ENCODE peak calls at places on chromosomes 2 and 18, in seven cellular contexts. One of them, this sample, is unnamed.

GRCh38 chr2:48328972-48329723 is 200.8 kb upstream of the STON1 start:
- DNase-seq in WERI-Rb-1: no peak
- DNase-seq in tibial artery: no peak
- DNase-seq in endodermal cell: no peak
- DNase-seq in neural progenitor cell: peak; percentile 81
- DNase-seq in activated CD8-positive, alpha-beta T cell treated with anti-CD3 and anti-CD28 coated beads for 36 hours: no peak
- DNase-seq in activated B cell treated with CpG ODN at 0.5 μM for 24 hours: no peak
- DNase-seq in this sample: no peak

GRCh38 chr18:35231052-35231451 is 9.8 kb upstream of the ZNF397 start:
- DNase-seq in WERI-Rb-1: peak; percentile 78
- DNase-seq in tibial artery: peak; percentile 81
- DNase-seq in endodermal cell: peak; percentile 90
- DNase-seq in neural progenitor cell: peak; percentile 87
- DNase-seq in activated CD8-positive, alpha-beta T cell treated with anti-CD3 and anti-CD28 coated beads for 36 hours: peak; percentile 87
- DNase-seq in activated B cell treated with CpG ODN at 0.5 μM for 24 hours: peak; percentile 49
- DNase-seq in this sample: peak; percentile 89

GRCh38 chr2:174682578-174683391 is 81.5 kb downstream of the CHRNA1 start:
- DNase-seq in WERI-Rb-1: peak; percentile 60
- DNase-seq in tibial artery: peak; percentile 88
- DNase-seq in endodermal cell: peak; percentile 88
- DNase-seq in neural progenitor cell: peak; percentile 84
- DNase-seq in activated CD8-positive, alpha-beta T cell treated with anti-CD3 and anti-CD28 coated beads for 36 hours: peak; percentile 57
- DNase-seq in activated B cell treated with CpG ODN at 0.5 μM for 24 hours: peak; percentile 63
- DNase-seq in this sample: peak; percentile 89

GRCh38 chr2:30612371-30612770 is 165.3 kb downstream of the LCLAT1 start:
- DNase-seq in WERI-Rb-1: no peak
- DNase-seq in tibial artery: no peak
- DNase-seq in endodermal cell: no peak
- DNase-seq in neural progenitor cell: no peak
- DNase-seq in activated CD8-positive, alpha-beta T cell treated with anti-CD3 and anti-CD28 coated beads for 36 hours: no peak
- DNase-seq in activated B cell treated with CpG ODN at 0.5 μM for 24 hours: no peak
- DNase-seq in this sample: no peak

GRCh38 chr2:164913640-164914346 is 41.5 kb downstream of the SLC38A11 start:
- DNase-seq in WERI-Rb-1: no peak
- DNase-seq in tibial artery: no peak
- DNase-seq in endodermal cell: no peak
- DNase-seq in neural progenitor cell: no peak
- DNase-seq in activated CD8-positive, alpha-beta T cell treated with anti-CD3 and anti-CD28 coated beads for 36 hours: no peak
- DNase-seq in activated B cell treated with CpG ODN at 0.5 μM for 24 hours: no peak
- DNase-seq in this sample: no peak

GRCh38 chr2:229715895-229716507 is 1.6 kb upstream of the DNER start:
- DNase-seq in WERI-Rb-1: peak; percentile 42
- DNase-seq in tibial artery: no peak
- DNase-seq in endodermal cell: peak; percentile 79
- DNase-seq in neural progenitor cell: peak; percentile 65
- DNase-seq in activated CD8-positive, alpha-beta T cell treated with anti-CD3 and anti-CD28 coated beads for 36 hours: peak; percentile 63
- DNase-seq in activated B cell treated with CpG ODN at 0.5 μM for 24 hours: no peak
- DNase-seq in this sample: no peak

GRCh38 chr18:27887287-27887686 is 289.6 kb downstream of the CDH2 start:
- DNase-seq in WERI-Rb-1: no peak
- DNase-seq in tibial artery: no peak
- DNase-seq in endodermal cell: no peak
- DNase-seq in neural progenitor cell: no peak
- DNase-seq in activated CD8-positive, alpha-beta T cell treated with anti-CD3 and anti-CD28 coated beads for 36 hours: no peak
- DNase-seq in activated B cell treated with CpG ODN at 0.5 μM for 24 hours: no peak
- DNase-seq in this sample: no peak

GRCh38 chr2:15890936-15891905 is 49.1 kb upstream of the MYCN start:
- DNase-seq in WERI-Rb-1: no peak
- DNase-seq in tibial artery: no peak
- DNase-seq in endodermal cell: peak; percentile 62
- DNase-seq in neural progenitor cell: peak; percentile 59
- DNase-seq in activated CD8-positive, alpha-beta T cell treated with anti-CD3 and anti-CD28 coated beads for 36 hours: no peak
- DNase-seq in activated B cell treated with CpG ODN at 0.5 μM for 24 hours: no peak
- DNase-seq in this sample: peak; percentile 59

GRCh38 chr2:63408530-63408929 is 179.7 kb downstream of the WDPCP start:
- DNase-seq in WERI-Rb-1: peak; percentile 58
- DNase-seq in tibial artery: no peak
- DNase-seq in endodermal cell: no peak
- DNase-seq in neural progenitor cell: no peak
- DNase-seq in activated CD8-positive, alpha-beta T cell treated with anti-CD3 and anti-CD28 coated beads for 36 hours: no peak
- DNase-seq in activated B cell treated with CpG ODN at 0.5 μM for 24 hours: no peak
- DNase-seq in this sample: no peak

GRCh38 chr2:235961711-235962110 is 206.5 kb downstream of the GBX2 start:
- DNase-seq in WERI-Rb-1: no peak
- DNase-seq in tibial artery: no peak
- DNase-seq in endodermal cell: no peak
- DNase-seq in neural progenitor cell: no peak
- DNase-seq in activated CD8-positive, alpha-beta T cell treated with anti-CD3 and anti-CD28 coated beads for 36 hours: no peak
- DNase-seq in activated B cell treated with CpG ODN at 0.5 μM for 24 hours: no peak
- DNase-seq in this sample: no peak

GRCh38 chr2:44580875-44581515 is 219.2 kb downstream of the CAMKMT start:
- DNase-seq in WERI-Rb-1: no peak
- DNase-seq in tibial artery: no peak
- DNase-seq in endodermal cell: no peak
- DNase-seq in neural progenitor cell: no peak
- DNase-seq in activated CD8-positive, alpha-beta T cell treated with anti-CD3 and anti-CD28 coated beads for 36 hours: peak; percentile 35
- DNase-seq in activated B cell treated with CpG ODN at 0.5 μM for 24 hours: no peak
- DNase-seq in this sample: no peak

GRCh38 chr18:33875029-33875428 is 297.0 kb downstream of the ASXL3 start:
- DNase-seq in WERI-Rb-1: no peak
- DNase-seq in tibial artery: no peak
- DNase-seq in endodermal cell: no peak
- DNase-seq in neural progenitor cell: no peak
- DNase-seq in activated CD8-positive, alpha-beta T cell treated with anti-CD3 and anti-CD28 coated beads for 36 hours: no peak
- DNase-seq in activated B cell treated with CpG ODN at 0.5 μM for 24 hours: no peak
- DNase-seq in this sample: no peak

GRCh38 chr2:7209776-7210555 is 292.8 kb downstream of the RNF144A start:
- DNase-seq in WERI-Rb-1: peak; percentile 41
- DNase-seq in tibial artery: no peak
- DNase-seq in endodermal cell: peak; percentile 56
- DNase-seq in neural progenitor cell: peak; percentile 19
- DNase-seq in activated CD8-positive, alpha-beta T cell treated with anti-CD3 and anti-CD28 coated beads for 36 hours: no peak
- DNase-seq in activated B cell treated with CpG ODN at 0.5 μM for 24 hours: no peak
- DNase-seq in this sample: no peak

GRCh38 chr2:26591619-26592505 is 49.3 kb downstream of the CIB4 start:
- DNase-seq in WERI-Rb-1: peak; percentile 5
- DNase-seq in tibial artery: peak; percentile 44
- DNase-seq in endodermal cell: peak; percentile 66
- DNase-seq in neural progenitor cell: no peak
- DNase-seq in activated CD8-positive, alpha-beta T cell treated with anti-CD3 and anti-CD28 coated beads for 36 hours: peak; percentile 28
- DNase-seq in activated B cell treated with CpG ODN at 0.5 μM for 24 hours: no peak
- DNase-seq in this sample: peak; percentile 67

GRCh38 chr2:127530245-127531132 is 4.2 kb upstream of the IWS1 start:
- DNase-seq in WERI-Rb-1: no peak
- DNase-seq in tibial artery: no peak
- DNase-seq in endodermal cell: no peak
- DNase-seq in neural progenitor cell: no peak
- DNase-seq in activated CD8-positive, alpha-beta T cell treated with anti-CD3 and anti-CD28 coated beads for 36 hours: no peak
- DNase-seq in activated B cell treated with CpG ODN at 0.5 μM for 24 hours: no peak
- DNase-seq in this sample: no peak

GRCh38 chr2:77910136-77910535 is 388.0 kb upstream of the LRRTM4 start:
- DNase-seq in WERI-Rb-1: no peak
- DNase-seq in tibial artery: no peak
- DNase-seq in endodermal cell: no peak
- DNase-seq in neural progenitor cell: no peak
- DNase-seq in activated CD8-positive, alpha-beta T cell treated with anti-CD3 and anti-CD28 coated beads for 36 hours: no peak
- DNase-seq in activated B cell treated with CpG ODN at 0.5 μM for 24 hours: no peak
- DNase-seq in this sample: no peak

GRCh38 chr2:69988086-69988635 is 26.7 kb upstream of the ASPRV1 start:
- DNase-seq in WERI-Rb-1: no peak
- DNase-seq in tibial artery: peak; percentile 0
- DNase-seq in endodermal cell: no peak
- DNase-seq in neural progenitor cell: no peak
- DNase-seq in activated CD8-positive, alpha-beta T cell treated with anti-CD3 and anti-CD28 coated beads for 36 hours: peak; percentile 11
- DNase-seq in activated B cell treated with CpG ODN at 0.5 μM for 24 hours: no peak
- DNase-seq in this sample: no peak

GRCh38 chr18:58367425-58368140 is 261.3 kb downstream of the ALPK2 start:
- DNase-seq in WERI-Rb-1: no peak
- DNase-seq in tibial artery: no peak
- DNase-seq in endodermal cell: no peak
- DNase-seq in neural progenitor cell: no peak
- DNase-seq in activated CD8-positive, alpha-beta T cell treated with anti-CD3 and anti-CD28 coated beads for 36 hours: no peak
- DNase-seq in activated B cell treated with CpG ODN at 0.5 μM for 24 hours: no peak
- DNase-seq in this sample: no peak

GRCh38 chr2:189217041-189217440 is 37.5 kb upstream of the COL5A2 start:
- DNase-seq in WERI-Rb-1: no peak
- DNase-seq in tibial artery: no peak
- DNase-seq in endodermal cell: no peak
- DNase-seq in neural progenitor cell: no peak
- DNase-seq in activated CD8-positive, alpha-beta T cell treated with anti-CD3 and anti-CD28 coated beads for 36 hours: no peak
- DNase-seq in activated B cell treated with CpG ODN at 0.5 μM for 24 hours: no peak
- DNase-seq in this sample: no peak

GRCh38 chr2:71072492-71072891 is 4.0 kb downstream of the NAGK start:
- DNase-seq in WERI-Rb-1: no peak
- DNase-seq in tibial artery: no peak
- DNase-seq in endodermal cell: peak; percentile 21
- DNase-seq in neural progenitor cell: no peak
- DNase-seq in activated CD8-positive, alpha-beta T cell treated with anti-CD3 and anti-CD28 coated beads for 36 hours: no peak
- DNase-seq in activated B cell treated with CpG ODN at 0.5 μM for 24 hours: no peak
- DNase-seq in this sample: no peak

GRCh38 chr2:71069376-71069775 is 928 bp downstream of the NAGK start:
- DNase-seq in WERI-Rb-1: no peak
- DNase-seq in tibial artery: no peak
- DNase-seq in endodermal cell: no peak
- DNase-seq in neural progenitor cell: no peak
- DNase-seq in activated CD8-positive, alpha-beta T cell treated with anti-CD3 and anti-CD28 coated beads for 36 hours: no peak
- DNase-seq in activated B cell treated with CpG ODN at 0.5 μM for 24 hours: no peak
- DNase-seq in this sample: no peak

GRCh38 chr2:71068218-71069035 is at the start of gene NAGK:
- DNase-seq in WERI-Rb-1: peak; percentile 98
- DNase-seq in tibial artery: peak; percentile 98
- DNase-seq in endodermal cell: peak; percentile 99
- DNase-seq in neural progenitor cell: peak; percentile 98
- DNase-seq in activated CD8-positive, alpha-beta T cell treated with anti-CD3 and anti-CD28 coated beads for 36 hours: peak; percentile 96
- DNase-seq in activated B cell treated with CpG ODN at 0.5 μM for 24 hours: peak; percentile 98
- DNase-seq in this sample: peak; percentile 99

GRCh38 chr2:71071681-71072398 is 3.4 kb downstream of the NAGK start:
- DNase-seq in WERI-Rb-1: no peak
- DNase-seq in tibial artery: no peak
- DNase-seq in endodermal cell: peak; percentile 52
- DNase-seq in neural progenitor cell: no peak
- DNase-seq in activated CD8-positive, alpha-beta T cell treated with anti-CD3 and anti-CD28 coated beads for 36 hours: peak; percentile 74
- DNase-seq in activated B cell treated with CpG ODN at 0.5 μM for 24 hours: peak; percentile 64
- DNase-seq in this sample: no peak

DNA sequence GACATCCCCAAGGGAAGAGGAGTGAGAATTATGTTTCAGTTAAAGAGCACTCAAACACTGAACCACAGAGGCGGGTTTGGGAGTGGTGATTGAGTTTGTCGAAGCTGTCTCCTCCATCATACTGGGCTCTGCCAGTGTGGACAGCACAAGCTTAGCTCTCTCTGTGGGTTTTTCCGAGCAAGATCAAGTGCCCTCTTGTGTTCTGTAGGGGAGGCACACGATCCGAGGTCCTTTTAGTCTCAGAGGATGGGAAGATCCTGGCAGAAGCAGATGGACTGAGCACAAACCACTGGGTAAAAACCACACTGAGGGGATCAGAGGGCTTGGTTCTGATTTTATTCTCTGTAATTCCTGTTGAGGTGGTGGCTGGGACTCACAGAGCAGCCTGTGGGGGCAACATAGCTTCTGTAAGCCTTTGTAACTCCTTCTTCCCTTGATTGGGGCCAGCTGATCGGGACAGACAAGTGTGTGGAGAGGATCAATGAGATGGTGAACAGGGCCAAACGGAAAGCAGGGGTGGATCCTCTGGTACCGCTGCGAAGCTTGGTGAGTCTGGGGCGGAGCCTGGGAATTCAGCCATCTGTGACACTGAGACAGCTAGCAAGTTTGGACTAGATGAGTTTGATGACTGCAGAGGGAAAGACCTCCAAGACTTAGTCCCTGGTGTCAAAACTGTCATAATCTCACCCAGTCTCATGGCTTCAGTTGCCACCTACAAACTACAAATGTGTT is 2.0 kb downstream of the NAGK start:
- DNase-seq in WERI-Rb-1: peak; percentile 78
- DNase-seq in tibial artery: no peak
- DNase-seq in endodermal cell: peak; percentile 78
- DNase-seq in neural progenitor cell: peak; percentile 43
- DNase-seq in activated CD8-positive, alpha-beta T cell treated with anti-CD3 and anti-CD28 coated beads for 36 hours: no peak
- DNase-seq in activated B cell treated with CpG ODN at 0.5 μM for 24 hours: no peak
- DNase-seq in this sample: no peak
- TF ChIP-seq CTCF in WERI-Rb-1: peak; percentile 84
- TF ChIP-seq CTCF in tibial artery: no peak
- TF ChIP-seq CTCF in endodermal cell: peak; percentile 71
- TF ChIP-seq CTCF in neural progenitor cell: peak; percentile 41
- TF ChIP-seq CTCF in activated CD8-positive, alpha-beta T cell treated with anti-CD3 and anti-CD28 coated beads for 36 hours: no peak
- TF ChIP-seq CTCF in activated B cell treated with CpG ODN at 0.5 μM for 24 hours: no peak
- TF ChIP-seq CTCF in this sample: peak; percentile 40

GRCh38 chr2:179842498-179843153 is 18.8 kb downstream of the ZNF385B start:
- DNase-seq in WERI-Rb-1: peak; percentile 72
- DNase-seq in tibial artery: no peak
- DNase-seq in endodermal cell: peak; percentile 83
- DNase-seq in neural progenitor cell: peak; percentile 51
- DNase-seq in activated CD8-positive, alpha-beta T cell treated with anti-CD3 and anti-CD28 coated beads for 36 hours: peak; percentile 36
- DNase-seq in activated B cell treated with CpG ODN at 0.5 μM for 24 hours: no peak
- DNase-seq in this sample: no peak
- TF ChIP-seq CTCF in WERI-Rb-1: peak; percentile 74
- TF ChIP-seq CTCF in tibial artery: no peak
- TF ChIP-seq CTCF in endodermal cell: peak; percentile 88
- TF ChIP-seq CTCF in neural progenitor cell: peak; percentile 65
- TF ChIP-seq CTCF in activated CD8-positive, alpha-beta T cell treated with anti-CD3 and anti-CD28 coated beads for 36 hours: peak; percentile 21
- TF ChIP-seq CTCF in activated B cell treated with CpG ODN at 0.5 μM for 24 hours: no peak
- TF ChIP-seq CTCF in this sample: peak; percentile 78

GRCh38 chr2:72176281-72176680 is 28.6 kb upstream of the CYP26B1 start:
- DNase-seq in WERI-Rb-1: no peak
- DNase-seq in tibial artery: no peak
- DNase-seq in endodermal cell: no peak
- DNase-seq in neural progenitor cell: no peak
- DNase-seq in activated CD8-positive, alpha-beta T cell treated with anti-CD3 and anti-CD28 coated beads for 36 hours: no peak
- DNase-seq in activated B cell treated with CpG ODN at 0.5 μM for 24 hours: no peak
- DNase-seq in this sample: no peak
- TF ChIP-seq CTCF in WERI-Rb-1: no peak
- TF ChIP-seq CTCF in tibial artery: no peak
- TF ChIP-seq CTCF in endodermal cell: no peak
- TF ChIP-seq CTCF in neural progenitor cell: no peak
- TF ChIP-seq CTCF in activated CD8-positive, alpha-beta T cell treated with anti-CD3 and anti-CD28 coated beads for 36 hours: no peak
- TF ChIP-seq CTCF in activated B cell treated with CpG ODN at 0.5 μM for 24 hours: no peak
- TF ChIP-seq CTCF in this sample: no peak

DNA sequence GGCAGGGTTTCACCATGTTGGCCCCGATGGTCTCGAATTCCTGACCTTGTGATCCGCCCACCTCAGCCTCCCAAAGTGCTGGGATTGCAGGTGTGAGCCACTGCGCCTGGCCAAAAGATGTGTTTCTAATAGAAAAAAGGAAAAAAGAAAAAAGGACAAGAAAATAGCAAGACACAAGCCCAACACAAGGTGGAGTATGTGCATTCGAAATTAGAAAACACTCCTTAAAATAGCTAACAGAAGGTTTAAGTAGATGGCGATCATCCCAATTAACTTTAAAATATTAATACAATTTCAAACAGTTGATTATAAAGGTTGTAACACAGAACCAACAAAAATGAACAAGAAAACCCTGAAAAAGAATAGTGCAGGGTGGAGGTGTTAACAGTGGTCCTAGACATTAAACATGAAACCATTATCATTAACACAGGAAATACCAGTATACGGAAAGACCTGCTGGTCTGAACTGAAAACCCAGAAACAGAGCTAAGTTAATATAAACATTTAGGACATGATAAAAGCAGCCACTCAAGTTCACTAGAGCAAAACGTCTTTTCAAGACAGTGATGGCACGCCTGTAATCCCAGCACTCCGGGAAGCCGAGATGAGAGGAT is 57.9 kb downstream of the HDLBP start:
- DNase-seq in WERI-Rb-1: peak; percentile 40
- DNase-seq in tibial artery: no peak
- DNase-seq in endodermal cell: no peak
- DNase-seq in neural progenitor cell: no peak
- DNase-seq in activated CD8-positive, alpha-beta T cell treated with anti-CD3 and anti-CD28 coated beads for 36 hours: no peak
- DNase-seq in activated B cell treated with CpG ODN at 0.5 μM for 24 hours: no peak
- DNase-seq in this sample: no peak
- TF ChIP-seq CTCF in WERI-Rb-1: peak; percentile 11
- TF ChIP-seq CTCF in tibial artery: no peak
- TF ChIP-seq CTCF in endodermal cell: peak; percentile 24
- TF ChIP-seq CTCF in neural progenitor cell: no peak
- TF ChIP-seq CTCF in activated CD8-positive, alpha-beta T cell treated with anti-CD3 and anti-CD28 coated beads for 36 hours: peak; percentile 16
- TF ChIP-seq CTCF in activated B cell treated with CpG ODN at 0.5 μM for 24 hours: no peak
- TF ChIP-seq CTCF in this sample: no peak